ENCODE peak calls at places on chromosomes 6 and 20, in nine cellular contexts. Q, T, A, V, N, F, X, Y and W are unnamed samples.

GRCh38 chr20:59462249-59462648 is 142.1 kb upstream of the PHACTR3 start:
- DNase-seq in Q (no peak), T (no peak), A (no peak), V (no peak), N (no peak), F (no peak), X (no peak), Y (no peak), W (no peak)

GRCh38 chr6:53734473-53735299 is 60.1 kb upstream of the LRRC1 start:
- DNase-seq in Q (peak), T (no peak), A (no peak), V (peak), N (peak), F (no peak), X (no peak), Y (peak), W (no peak)

GRCh38 chr20:11537032-11537431 is 380.7 kb upstream of the BTBD3 start:
- DNase-seq in Q (no peak), T (no peak), A (no peak), V (no peak), N (no peak), F (no peak), X (no peak), Y (no peak), W (no peak)

GRCh38 chr6:25007269-25007699 is 71.5 kb upstream of the RIPOR2 start:
- DNase-seq in Q (no peak), T (no peak), A (no peak), V (no peak), N (no peak), F (no peak), X (no peak), Y (no peak), W (no peak)

GRCh38 chr6:132133734-132134490 is 182.7 kb upstream of the CCN2 start:
- DNase-seq in Q (no peak), T (no peak), A (peak), V (no peak), N (no peak), F (peak), X (no peak), Y (peak), W (no peak)

GRCh38 chr20:12874933-12875332 is 133.8 kb upstream of the SPTLC3 start:
- DNase-seq in Q (no peak), T (no peak), A (no peak), V (no peak), N (no peak), F (no peak), X (no peak), Y (no peak), W (no peak)

GRCh38 chr6:136564170-136564569 is 13.9 kb upstream of the MAP7 start:
- DNase-seq in Q (no peak), T (no peak), A (no peak), V (no peak), N (no peak), F (no peak), X (no peak), Y (no peak), W (no peak)

GRCh38 chr6:23873161-23873560 is 252.9 kb upstream of the NRSN1 start:
- DNase-seq in Q (no peak), T (no peak), A (no peak), V (no peak), N (no peak), F (no peak), X (no peak), Y (no peak), W (no peak)

GRCh38 chr6:36692220-36692619 is 5.4 kb upstream of the RAB44 start:
- DNase-seq in Q (no peak), T (no peak), A (no peak), V (no peak), N (no peak), F (no peak), X (no peak), Y (no peak), W (no peak)

GRCh38 chr6:52566853-52567279 is 10.0 kb downstream of the TRAM2 start:
- DNase-seq in Q (peak), T (no peak), A (no peak), V (no peak), N (no peak), F (peak), X (no peak), Y (peak), W (no peak)

GRCh38 chr6:151647871-151648639 is 154.2 kb downstream of the CCDC170 start:
- DNase-seq in Q (no peak), T (no peak), A (no peak), V (no peak), N (peak), F (no peak), X (no peak), Y (peak), W (no peak)

GRCh38 chr6:14900919-14901318 is 344.9 kb upstream of the JARID2 start:
- DNase-seq in Q (no peak), T (no peak), A (no peak), V (no peak), N (no peak), F (no peak), X (no peak), Y (no peak), W (no peak)

GRCh38 chr20:62980970-62981369 is 25.8 kb downstream of the BHLHE23 start:
- DNase-seq in Q (no peak), T (no peak), A (no peak), V (no peak), N (no peak), F (no peak), X (no peak), Y (no peak), W (no peak)

GRCh38 chr6:16651871-16652270 is 109.4 kb downstream of the ATXN1 start:
- DNase-seq in Q (no peak), T (no peak), A (no peak), V (no peak), N (no peak), F (no peak), X (no peak), Y (no peak), W (no peak)

GRCh38 chr6:34543421-34543820 is 12.7 kb downstream of the SPDEF start:
- DNase-seq in Q (no peak), T (no peak), A (no peak), V (no peak), N (no peak), F (no peak), X (no peak), Y (peak), W (no peak)

GRCh38 chr6:26342106-26342999 is 22.6 kb upstream of the BTN3A2 start:
- DNase-seq in Q (no peak), T (no peak), A (no peak), V (no peak), N (no peak), F (no peak), X (no peak), Y (peak), W (no peak)

GRCh38 chr6:106773482-106773881 is 144.1 kb downstream of the QRSL1 start:
- DNase-seq in Q (no peak), T (no peak), A (no peak), V (no peak), N (no peak), F (no peak), X (no peak), Y (no peak), W (no peak)

DNA sequence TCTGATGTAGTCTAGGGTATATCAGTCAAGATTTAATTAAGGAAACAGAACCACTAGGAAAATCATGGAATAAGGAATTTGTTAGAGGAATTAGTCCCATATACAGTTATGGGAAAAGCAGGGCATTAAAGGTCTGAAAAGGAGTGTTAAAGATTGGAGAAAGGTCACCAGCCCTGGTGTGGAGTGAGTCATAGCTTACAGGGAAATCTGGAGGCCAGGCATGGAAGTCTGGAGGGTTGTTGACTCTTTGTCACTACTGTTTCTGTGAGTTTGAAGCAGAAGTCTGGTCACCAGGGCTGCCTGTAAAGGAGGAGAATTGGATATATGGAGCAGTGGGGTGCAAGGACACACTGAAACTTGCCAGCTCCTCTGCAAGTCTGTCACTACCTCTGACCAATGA is 28.6 kb downstream of the CDC5L start:
- DNase-seq in Q (no peak), T (no peak), A (no peak), V (no peak), N (no peak), F (no peak), X (no peak), Y (peak), W (no peak)
- H3K27ac ChIP-seq in Q (no peak), T (no peak), A (no peak), V (peak), N (no peak), F (peak), X (no peak), Y (no peak), W (peak)

GRCh38 chr20:45303586-45304463 is 2.8 kb upstream of the RBPJL start:
- DNase-seq in Q (no peak), T (no peak), A (no peak), V (no peak), N (no peak), F (no peak), X (no peak), Y (no peak), W (no peak)

GRCh38 chr20:45299786-45300185 is 6.9 kb upstream of the RBPJL start:
- DNase-seq in Q (no peak), T (no peak), A (no peak), V (no peak), N (no peak), F (no peak), X (no peak), Y (no peak), W (no peak)

GRCh38 chr20:45297786-45298497 is 8.7 kb upstream of the RBPJL start:
- DNase-seq in Q (no peak), T (no peak), A (no peak), V (no peak), N (no peak), F (no peak), X (no peak), Y (no peak), W (no peak)

GRCh38 chr20:45301824-45302251 is 4.8 kb upstream of the RBPJL start:
- DNase-seq in Q (no peak), T (no peak), A (no peak), V (no peak), N (no peak), F (no peak), X (no peak), Y (no peak), W (no peak)

GRCh38 chr20:45300961-45301360 is 5.7 kb upstream of the RBPJL start:
- DNase-seq in Q (no peak), T (no peak), A (no peak), V (no peak), N (peak), F (no peak), X (no peak), Y (peak), W (no peak)
- TF ChIP-seq CTCF in Q (no peak), T (no peak), A (peak), V (no peak), N (peak), F (no peak), X (peak), Y (peak), W (no peak)

DNA sequence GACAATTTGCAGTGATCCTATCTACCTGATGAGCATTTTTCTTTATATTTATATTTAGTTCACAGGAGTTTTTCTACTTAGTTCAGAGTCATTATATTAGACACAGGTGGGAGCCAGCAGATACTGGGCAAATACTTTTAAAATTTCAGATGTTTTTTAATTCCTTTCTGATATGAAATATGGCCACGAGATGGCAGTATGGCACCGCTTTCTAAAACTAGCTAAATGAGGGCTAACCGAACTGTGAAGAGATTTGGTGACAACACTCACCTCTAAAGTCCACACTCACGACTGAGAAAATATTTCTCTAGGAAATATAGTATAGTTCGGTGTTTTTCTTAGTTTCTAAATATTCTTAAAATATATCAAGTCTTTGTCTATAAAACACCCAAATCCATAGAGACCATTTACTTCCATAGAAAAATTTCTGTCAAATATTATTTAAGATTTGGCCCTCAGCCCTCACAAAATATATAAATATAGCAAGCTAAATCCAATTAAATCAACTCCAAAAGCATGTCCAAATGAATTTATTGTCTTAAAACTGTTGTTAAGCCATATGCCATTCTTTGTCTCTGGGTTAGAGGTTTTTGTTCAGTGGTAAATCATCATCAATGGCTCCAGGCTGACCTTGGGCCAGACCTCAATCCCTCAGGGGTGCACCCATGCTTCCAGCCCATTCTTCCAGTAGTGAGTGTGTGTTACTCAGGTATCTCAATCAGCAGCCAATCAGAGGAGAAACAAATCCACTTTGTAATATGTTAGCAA is 63.6 kb downstream of the HUS1B start:
- DNase-seq in Q (peak), T (no peak), A (no peak), V (peak), N (peak), F (no peak), X (no peak), Y (peak), W (peak)
- H3K27ac ChIP-seq in Q (no peak), T (no peak), A (no peak), V (no peak), N (no peak), F (no peak), X (no peak), Y (no peak), W (no peak)

GRCh38 chr20:9974324-9974723 is 60.5 kb upstream of the ANKEF1 start:
- DNase-seq in Q (no peak), T (no peak), A (no peak), V (no peak), N (no peak), F (no peak), X (no peak), Y (no peak), W (no peak)
- TF ChIP-seq CTCF in Q (no peak), T (no peak), A (no peak), V (no peak), N (peak), F (no peak), X (no peak), Y (peak), W (no peak)

GRCh38 chr6:1039191-1039590 is 272.7 kb upstream of the FOXQ1 start:
- DNase-seq in Q (no peak), T (no peak), A (no peak), V (no peak), N (no peak), F (no peak), X (no peak), Y (no peak), W (no peak)
- H3K27ac ChIP-seq in Q (no peak), T (no peak), A (no peak), V (no peak), N (no peak), F (no peak), X (peak), Y (no peak), W (no peak)

GRCh38 chr6:161104966-161105365 is 113.4 kb downstream of the MAP3K4 start:
- DNase-seq in Q (no peak), T (no peak), A (no peak), V (no peak), N (no peak), F (no peak), X (no peak), Y (no peak), W (no peak)

GRCh38 chr6:161100072-161100471 is 108.5 kb downstream of the MAP3K4 start:
- DNase-seq in Q (no peak), T (no peak), A (no peak), V (no peak), N (no peak), F (no peak), X (no peak), Y (no peak), W (no peak)

GRCh38 chr6:161105408-161105807 is 113.8 kb downstream of the MAP3K4 start:
- DNase-seq in Q (no peak), T (no peak), A (no peak), V (no peak), N (no peak), F (no peak), X (no peak), Y (no peak), W (no peak)

GRCh38 chr6:161103475-161103874 is 111.9 kb downstream of the MAP3K4 start:
- DNase-seq in Q (no peak), T (no peak), A (no peak), V (no peak), N (no peak), F (no peak), X (no peak), Y (no peak), W (no peak)

DNA sequence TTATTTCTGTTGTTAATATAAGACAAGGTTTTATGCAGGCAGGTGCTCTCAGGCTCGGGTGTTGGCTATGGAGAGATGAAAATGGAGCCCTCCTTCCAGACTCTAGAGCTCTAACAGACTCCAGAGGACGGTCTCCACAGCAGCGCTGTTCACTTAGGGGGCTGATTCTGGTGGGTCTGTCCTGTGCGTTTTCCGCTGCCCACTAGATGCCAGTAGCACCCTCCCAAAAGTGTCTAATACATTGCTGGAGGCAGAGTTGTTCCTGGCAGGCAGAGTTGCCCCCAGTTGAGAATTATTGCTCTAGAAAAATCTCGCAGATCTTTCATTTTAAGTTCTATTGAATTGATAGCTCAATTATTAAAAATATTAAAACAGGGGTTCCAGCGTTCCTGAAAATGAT is 109.9 kb downstream of the MAP3K4 start:
- DNase-seq in Q (no peak), T (no peak), A (no peak), V (no peak), N (no peak), F (no peak), X (no peak), Y (no peak), W (no peak)
- TF ChIP-seq CTCF in Q (no peak), T (no peak), A (no peak), V (no peak), N (peak), F (no peak), X (no peak), Y (peak), W (no peak)

GRCh38 chr20:45373353-45374100 is 4.6 kb downstream of the TP53TG5 start:
- DNase-seq in Q (peak), T (peak), A (peak), V (peak), N (peak), F (peak), X (peak), Y (peak), W (peak)

GRCh38 chr20:45372646-45373352 is 5.3 kb downstream of the TP53TG5 start:
- DNase-seq in Q (peak), T (no peak), A (peak), V (no peak), N (no peak), F (peak), X (no peak), Y (no peak), W (no peak)

GRCh38 chr20:45372241-45372640 is 5.9 kb downstream of the TP53TG5 start:
- DNase-seq in Q (no peak), T (no peak), A (no peak), V (no peak), N (no peak), F (no peak), X (no peak), Y (no peak), W (no peak)

GRCh38 chr20:45374966-45375365 is 3.2 kb downstream of the TP53TG5 start:
- DNase-seq in Q (no peak), T (no peak), A (no peak), V (no peak), N (no peak), F (no peak), X (no peak), Y (no peak), W (no peak)

GRCh38 chr20:45374101-45374467 is 4.0 kb downstream of the TP53TG5 start:
- DNase-seq in Q (no peak), T (no peak), A (no peak), V (no peak), N (no peak), F (no peak), X (no peak), Y (no peak), W (no peak)
- H3K27ac ChIP-seq in Q (no peak), T (no peak), A (peak), V (no peak), N (no peak), F (peak), X (no peak), Y (no peak), W (no peak)

GRCh38 chr6:154732824-154733609 is at the start of gene SCAF8:
- DNase-seq in Q (peak), T (peak), A (peak), V (peak), N (peak), F (peak), X (peak), Y (peak), W (peak)
- TF ChIP-seq CTCF in Q (peak), T (peak), A (peak), V (peak), N (peak), F (peak), X (peak), Y (peak), W (peak)

GRCh38 chr6:163331245-163331644 is 83.3 kb upstream of the QKI start:
- DNase-seq in Q (no peak), T (no peak), A (peak), V (no peak), N (no peak), F (no peak), X (no peak), Y (no peak), W (no peak)
- H3K27ac ChIP-seq in Q (no peak), T (no peak), A (no peak), V (no peak), N (no peak), F (no peak), X (no peak), Y (no peak), W (no peak)